ENCODE peak calls at places on chromosomes 12 and 14, in nine cellular contexts. One of them, this sample, is unnamed. For H3K27me3, the result is how much of the 10 kb centered on the place peaks cover.

GRCh38 chr12:2895511-2895910 is 4.8 kb downstream of the TULP3 start:
- DNase-seq in H9: no peak
- DNase-seq in pancreas: no peak
- DNase-seq in body of pancreas: no peak
- DNase-seq in neural progenitor cell: no peak
- DNase-seq in uterus: no peak
- DNase-seq in cardiac muscle cell: peak
- DNase-seq in CD8-positive, alpha-beta T cell: no peak
- DNase-seq in HepG2: no peak
- DNase-seq in this sample: no peak

GRCh38 chr12:4562034-4562657 is at the start of gene DYRK4:
- DNase-seq in body of pancreas: peak
- DNase-seq in CD8-positive, alpha-beta T cell: no peak
- DNase-seq in H9: peak
- DNase-seq in uterus: peak
- DNase-seq in pancreas: peak
- DNase-seq in neural progenitor cell: peak
- DNase-seq in HepG2: peak
- DNase-seq in cardiac muscle cell: peak
- DNase-seq in this sample: no peak

GRCh38 chr12:68336754-68337343 is 4.7 kb upstream of the MDM1 start:
- DNase-seq in pancreas: no peak
- DNase-seq in HepG2: no peak
- DNase-seq in body of pancreas: no peak
- DNase-seq in cardiac muscle cell: no peak
- DNase-seq in H9: no peak
- DNase-seq in CD8-positive, alpha-beta T cell: no peak
- DNase-seq in uterus: peak
- DNase-seq in neural progenitor cell: no peak
- DNase-seq in this sample: no peak

GRCh38 chr12:118058881-118059644 is 1.9 kb downstream of the WSB2 start:
- DNase-seq in cardiac muscle cell: no peak
- DNase-seq in uterus: no peak
- DNase-seq in CD8-positive, alpha-beta T cell: no peak
- DNase-seq in H9: no peak
- DNase-seq in neural progenitor cell: no peak
- DNase-seq in HepG2: peak
- DNase-seq in pancreas: no peak
- DNase-seq in body of pancreas: no peak
- DNase-seq in this sample: no peak

GRCh38 chr14:24387014-24387355 is 11.8 kb upstream of the NYNRIN start:
- DNase-seq in uterus: no peak
- DNase-seq in HepG2: no peak
- DNase-seq in body of pancreas: no peak
- DNase-seq in cardiac muscle cell: no peak
- DNase-seq in pancreas: no peak
- DNase-seq in H9: no peak
- DNase-seq in CD8-positive, alpha-beta T cell: no peak
- DNase-seq in neural progenitor cell: no peak
- DNase-seq in this sample: no peak

GRCh38 chr12:118337194-118337838 is 35.4 kb downstream of the TAOK3 start:
- DNase-seq in uterus: no peak
- DNase-seq in H9: no peak
- DNase-seq in CD8-positive, alpha-beta T cell: no peak
- DNase-seq in neural progenitor cell: no peak
- DNase-seq in body of pancreas: no peak
- DNase-seq in HepG2: no peak
- DNase-seq in cardiac muscle cell: peak
- DNase-seq in pancreas: no peak
- DNase-seq in this sample: no peak

GRCh38 chr14:99724939-99725773 is 41.1 kb downstream of the CYP46A1 start:
- DNase-seq in CD8-positive, alpha-beta T cell: no peak
- DNase-seq in body of pancreas: no peak
- DNase-seq in cardiac muscle cell: no peak
- DNase-seq in neural progenitor cell: no peak
- DNase-seq in H9: peak
- DNase-seq in uterus: no peak
- DNase-seq in pancreas: no peak
- DNase-seq in HepG2: no peak
- DNase-seq in this sample: no peak

GRCh38 chr14:100534528-100535286 is 52.5 kb downstream of the BEGAIN start:
- DNase-seq in H9: peak
- DNase-seq in neural progenitor cell: peak
- DNase-seq in HepG2: no peak
- DNase-seq in uterus: peak
- DNase-seq in cardiac muscle cell: no peak
- DNase-seq in CD8-positive, alpha-beta T cell: no peak
- DNase-seq in body of pancreas: peak
- DNase-seq in pancreas: peak
- DNase-seq in this sample: no peak

GRCh38 chr12:44616385-44616784 is 259.7 kb downstream of the NELL2 start:
- DNase-seq in HepG2: no peak
- DNase-seq in CD8-positive, alpha-beta T cell: no peak
- DNase-seq in pancreas: no peak
- DNase-seq in uterus: no peak
- DNase-seq in body of pancreas: no peak
- DNase-seq in H9: no peak
- DNase-seq in neural progenitor cell: no peak
- DNase-seq in cardiac muscle cell: no peak
- DNase-seq in this sample: no peak

GRCh38 chr14:105448706-105449111 is 25.9 kb upstream of the CRIP2 start:
- DNase-seq in H9: peak
- DNase-seq in cardiac muscle cell: peak
- DNase-seq in CD8-positive, alpha-beta T cell: peak
- DNase-seq in neural progenitor cell: peak
- DNase-seq in pancreas: peak
- DNase-seq in body of pancreas: peak
- DNase-seq in uterus: peak
- DNase-seq in HepG2: peak
- DNase-seq in this sample: peak

GRCh38 chr12:26833692-26834168 is 736 bp upstream of the ITPR2 start:
- DNase-seq in neural progenitor cell: peak
- DNase-seq in H9: peak
- DNase-seq in pancreas: peak
- DNase-seq in HepG2: no peak
- DNase-seq in body of pancreas: peak
- DNase-seq in uterus: peak
- DNase-seq in cardiac muscle cell: peak
- DNase-seq in CD8-positive, alpha-beta T cell: peak
- DNase-seq in this sample: peak

GRCh38 chr12:132633398-132633797 is 14.8 kb downstream of the P2RX2 start:
- DNase-seq in neural progenitor cell: no peak
- DNase-seq in pancreas: no peak
- DNase-seq in body of pancreas: no peak
- DNase-seq in cardiac muscle cell: no peak
- DNase-seq in CD8-positive, alpha-beta T cell: no peak
- DNase-seq in uterus: no peak
- DNase-seq in HepG2: no peak
- DNase-seq in H9: no peak
- DNase-seq in this sample: no peak

GRCh38 chr14:53924754-53925153 is 31.9 kb downstream of the BMP4 start:
- DNase-seq in neural progenitor cell: no peak
- DNase-seq in uterus: no peak
- DNase-seq in cardiac muscle cell: peak
- DNase-seq in pancreas: no peak
- DNase-seq in H9: no peak
- DNase-seq in body of pancreas: no peak
- DNase-seq in HepG2: peak
- DNase-seq in CD8-positive, alpha-beta T cell: no peak
- DNase-seq in this sample: no peak

GRCh38 chr14:53929871-53930685 is 26.5 kb downstream of the BMP4 start:
- DNase-seq in CD8-positive, alpha-beta T cell: no peak
- DNase-seq in cardiac muscle cell: no peak
- DNase-seq in neural progenitor cell: peak
- DNase-seq in pancreas: peak
- DNase-seq in H9: peak
- DNase-seq in body of pancreas: peak
- DNase-seq in uterus: no peak
- DNase-seq in HepG2: no peak
- DNase-seq in this sample: no peak

GRCh38 chr14:53927171-53927570 is 29.5 kb downstream of the BMP4 start:
- DNase-seq in HepG2: peak
- DNase-seq in H9: no peak
- DNase-seq in cardiac muscle cell: peak
- DNase-seq in uterus: no peak
- DNase-seq in neural progenitor cell: no peak
- DNase-seq in body of pancreas: no peak
- DNase-seq in pancreas: no peak
- DNase-seq in CD8-positive, alpha-beta T cell: no peak
- DNase-seq in this sample: no peak

GRCh38 chr14:53921027-53921426 is 35.6 kb downstream of the BMP4 start:
- DNase-seq in CD8-positive, alpha-beta T cell: no peak
- DNase-seq in H9: no peak
- DNase-seq in cardiac muscle cell: no peak
- DNase-seq in uterus: no peak
- DNase-seq in pancreas: no peak
- DNase-seq in neural progenitor cell: peak
- DNase-seq in HepG2: no peak
- DNase-seq in body of pancreas: no peak
- DNase-seq in this sample: no peak

GRCh38 chr14:53925201-53925766 is 31.3 kb downstream of the BMP4 start:
- DNase-seq in uterus: no peak
- DNase-seq in H9: no peak
- DNase-seq in CD8-positive, alpha-beta T cell: no peak
- DNase-seq in HepG2: no peak
- DNase-seq in body of pancreas: no peak
- DNase-seq in cardiac muscle cell: peak
- DNase-seq in pancreas: no peak
- DNase-seq in neural progenitor cell: no peak
- DNase-seq in this sample: no peak
- H3K27me3 ChIP-seq in uterus: under half
- H3K27me3 ChIP-seq in H9: under half
- H3K27me3 ChIP-seq in CD8-positive, alpha-beta T cell: under half
- H3K27me3 ChIP-seq in HepG2: under half
- H3K27me3 ChIP-seq in body of pancreas: under half
- H3K27me3 ChIP-seq in cardiac muscle cell: under half
- H3K27me3 ChIP-seq in pancreas: under half
- H3K27me3 ChIP-seq in neural progenitor cell: under half
- H3K27me3 ChIP-seq in this sample: under half

DNA sequence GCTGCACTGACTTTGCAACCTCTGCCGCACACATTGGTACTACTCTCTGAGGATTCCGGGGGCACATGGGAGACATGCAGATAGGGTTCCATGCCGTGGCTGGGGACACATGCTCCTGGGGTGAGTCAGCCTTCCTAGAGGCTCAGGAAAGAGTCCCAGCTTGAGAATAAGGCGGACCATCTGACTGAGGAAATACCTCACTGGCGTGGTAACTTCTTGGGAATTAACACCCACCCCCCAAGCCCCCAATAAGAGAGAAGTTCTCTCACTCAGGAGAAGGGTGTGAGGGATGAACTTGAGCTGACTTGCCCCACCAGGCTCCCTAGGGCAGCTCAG is 23.2 kb downstream of the PLXNC1 start:
- DNase-seq in CD8-positive, alpha-beta T cell: no peak
- DNase-seq in cardiac muscle cell: peak
- DNase-seq in HepG2: no peak
- DNase-seq in uterus: no peak
- DNase-seq in body of pancreas: no peak
- DNase-seq in neural progenitor cell: no peak
- DNase-seq in H9: no peak
- DNase-seq in pancreas: no peak
- DNase-seq in this sample: no peak
- H3K27ac ChIP-seq in CD8-positive, alpha-beta T cell: no peak
- H3K27ac ChIP-seq in cardiac muscle cell: no peak
- H3K27ac ChIP-seq in HepG2: peak
- H3K27ac ChIP-seq in uterus: no peak
- H3K27ac ChIP-seq in body of pancreas: no peak
- H3K27ac ChIP-seq in neural progenitor cell: no peak
- H3K27ac ChIP-seq in H9: no peak
- H3K27ac ChIP-seq in pancreas: no peak
- H3K27ac ChIP-seq in this sample: no peak

GRCh38 chr12:106682594-106683234 is 91.8 kb upstream of the RIC8B start:
- DNase-seq in pancreas: no peak
- DNase-seq in uterus: no peak
- DNase-seq in neural progenitor cell: no peak
- DNase-seq in HepG2: peak
- DNase-seq in cardiac muscle cell: peak
- DNase-seq in H9: no peak
- DNase-seq in body of pancreas: no peak
- DNase-seq in CD8-positive, alpha-beta T cell: no peak
- DNase-seq in this sample: no peak
- TF ChIP-seq CTCF in pancreas: no peak
- TF ChIP-seq CTCF in uterus: no peak
- TF ChIP-seq CTCF in neural progenitor cell: peak
- TF ChIP-seq CTCF in HepG2: peak
- TF ChIP-seq CTCF in cardiac muscle cell: peak
- TF ChIP-seq CTCF in H9: peak
- TF ChIP-seq CTCF in body of pancreas: no peak
- TF ChIP-seq CTCF in CD8-positive, alpha-beta T cell: no peak
- TF ChIP-seq CTCF in this sample: no peak

GRCh38 chr12:57219205-57219992 is 2.8 kb downstream of the NXPH4 start:
- DNase-seq in CD8-positive, alpha-beta T cell: no peak
- DNase-seq in pancreas: no peak
- DNase-seq in H9: no peak
- DNase-seq in uterus: no peak
- DNase-seq in HepG2: no peak
- DNase-seq in cardiac muscle cell: no peak
- DNase-seq in body of pancreas: no peak
- DNase-seq in neural progenitor cell: peak
- DNase-seq in this sample: no peak

GRCh38 chr12:57222286-57223190 is 5.9 kb downstream of the NXPH4 start:
- DNase-seq in CD8-positive, alpha-beta T cell: no peak
- DNase-seq in neural progenitor cell: no peak
- DNase-seq in HepG2: no peak
- DNase-seq in cardiac muscle cell: no peak
- DNase-seq in uterus: no peak
- DNase-seq in body of pancreas: no peak
- DNase-seq in pancreas: peak
- DNase-seq in H9: no peak
- DNase-seq in this sample: no peak

GRCh38 chr12:57219993-57220728 is 3.6 kb downstream of the NXPH4 start:
- DNase-seq in H9: no peak
- DNase-seq in uterus: no peak
- DNase-seq in body of pancreas: no peak
- DNase-seq in HepG2: no peak
- DNase-seq in neural progenitor cell: peak
- DNase-seq in pancreas: no peak
- DNase-seq in cardiac muscle cell: no peak
- DNase-seq in CD8-positive, alpha-beta T cell: no peak
- DNase-seq in this sample: no peak

GRCh38 chr12:57221169-57221917 is 4.7 kb downstream of the NXPH4 start:
- DNase-seq in HepG2: no peak
- DNase-seq in H9: no peak
- DNase-seq in CD8-positive, alpha-beta T cell: no peak
- DNase-seq in cardiac muscle cell: no peak
- DNase-seq in body of pancreas: no peak
- DNase-seq in pancreas: no peak
- DNase-seq in neural progenitor cell: no peak
- DNase-seq in uterus: no peak
- DNase-seq in this sample: no peak

DNA sequence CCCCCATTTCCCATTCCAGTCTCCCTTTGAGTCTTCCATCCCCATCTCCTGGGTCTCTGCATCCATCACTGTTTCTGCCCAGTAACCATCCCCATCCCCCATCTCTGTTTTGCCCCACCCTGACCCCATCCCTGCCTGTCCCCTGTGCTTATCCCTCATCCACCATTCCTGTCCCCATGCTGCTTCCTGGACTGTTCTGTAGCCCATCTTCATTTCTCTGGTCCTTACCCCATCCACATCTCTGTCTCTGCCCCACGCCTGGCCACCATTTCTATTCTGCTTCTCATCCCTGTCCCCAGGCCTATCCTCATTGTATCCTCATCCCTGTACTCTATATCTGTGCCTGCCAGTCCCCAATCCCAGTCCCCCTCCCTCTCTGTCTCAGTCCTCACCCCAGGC is 4.2 kb downstream of the NXPH4 start:
- DNase-seq in H9: no peak
- DNase-seq in body of pancreas: no peak
- DNase-seq in neural progenitor cell: no peak
- DNase-seq in CD8-positive, alpha-beta T cell: no peak
- DNase-seq in uterus: no peak
- DNase-seq in pancreas: no peak
- DNase-seq in cardiac muscle cell: no peak
- DNase-seq in HepG2: no peak
- DNase-seq in this sample: no peak
- H3K27me3 ChIP-seq in H9: half or more
- H3K27me3 ChIP-seq in body of pancreas: under half
- H3K27me3 ChIP-seq in neural progenitor cell: half or more
- H3K27me3 ChIP-seq in CD8-positive, alpha-beta T cell: half or more
- H3K27me3 ChIP-seq in uterus: half or more
- H3K27me3 ChIP-seq in pancreas: under half
- H3K27me3 ChIP-seq in cardiac muscle cell: half or more
- H3K27me3 ChIP-seq in HepG2: half or more
- H3K27me3 ChIP-seq in this sample: half or more